ENCODE peak calls at places on chromosomes 1 and 21, in five cellular contexts. One of them, this sample, is unnamed.

GRCh38 chr1:66489146-66489545 is 44.8 kb upstream of the SGIP1 start:
- DNase-seq in PC-3: peak; percentile 69
- DNase-seq in SK-N-SH: no peak
- DNase-seq in GM23248: peak; percentile 88
- DNase-seq in neural progenitor cell: no peak
- DNase-seq in this sample: no peak

GRCh38 chr1:164602480-164603093 is 43.6 kb downstream of the PBX1 start:
- DNase-seq in neural progenitor cell: peak; percentile 81
- DNase-seq in SK-N-SH: no peak
- DNase-seq in PC-3: peak; percentile 37
- DNase-seq in GM23248: peak; percentile 74
- DNase-seq in this sample: peak; percentile 57

GRCh38 chr1:162855461-162856150 is 5.4 kb downstream of the CCDC190 start:
- DNase-seq in SK-N-SH: no peak
- DNase-seq in neural progenitor cell: no peak
- DNase-seq in PC-3: peak; percentile 33
- DNase-seq in GM23248: peak; percentile 80
- DNase-seq in this sample: no peak

GRCh38 chr1:981955-982558 is at the start of gene PERM1:
- DNase-seq in GM23248: no peak
- DNase-seq in PC-3: no peak
- DNase-seq in neural progenitor cell: no peak
- DNase-seq in SK-N-SH: no peak
- DNase-seq in this sample: no peak

GRCh38 chr1:93905734-93906133 is 3.5 kb downstream of the GCLM start:
- DNase-seq in GM23248: peak; percentile 63
- DNase-seq in PC-3: no peak
- DNase-seq in neural progenitor cell: no peak
- DNase-seq in SK-N-SH: no peak
- DNase-seq in this sample: no peak

GRCh38 chr1:93447481-93448291 is at the start of gene FNBP1L:
- DNase-seq in GM23248: peak; percentile 76
- DNase-seq in PC-3: peak; percentile 83
- DNase-seq in neural progenitor cell: peak; percentile 94
- DNase-seq in SK-N-SH: peak; percentile 98
- DNase-seq in this sample: peak; percentile 60

GRCh38 chr1:44408181-44409018 is 3.3 kb downstream of the RNF220 start:
- DNase-seq in SK-N-SH: no peak
- DNase-seq in PC-3: no peak
- DNase-seq in GM23248: no peak
- DNase-seq in neural progenitor cell: peak; percentile 87
- DNase-seq in this sample: peak; percentile 31

GRCh38 chr1:205488074-205488723 is 16.3 kb upstream of the CDK18 start:
- DNase-seq in GM23248: peak; percentile 77
- DNase-seq in SK-N-SH: peak; percentile 83
- DNase-seq in neural progenitor cell: peak; percentile 89
- DNase-seq in PC-3: peak; percentile 83
- DNase-seq in this sample: peak; percentile 72

GRCh38 chr1:14413809-14414208 is 184.7 kb upstream of the KAZN start:
- DNase-seq in neural progenitor cell: no peak
- DNase-seq in GM23248: peak; percentile 46
- DNase-seq in PC-3: peak; percentile 68
- DNase-seq in SK-N-SH: no peak
- DNase-seq in this sample: no peak

GRCh38 chr1:32904797-32905196 is 3.6 kb upstream of the TMEM54 start:
- DNase-seq in neural progenitor cell: no peak
- DNase-seq in PC-3: no peak
- DNase-seq in SK-N-SH: peak; percentile 3
- DNase-seq in GM23248: no peak
- DNase-seq in this sample: no peak

GRCh38 chr1:202288177-202288576 is 53.6 kb downstream of the UBE2T start:
- DNase-seq in neural progenitor cell: no peak
- DNase-seq in GM23248: no peak
- DNase-seq in SK-N-SH: no peak
- DNase-seq in PC-3: no peak
- DNase-seq in this sample: no peak

GRCh38 chr1:155326659-155327058 is 6.0 kb downstream of the RUSC1 start:
- DNase-seq in GM23248: no peak
- DNase-seq in neural progenitor cell: no peak
- DNase-seq in SK-N-SH: no peak
- DNase-seq in PC-3: no peak
- DNase-seq in this sample: no peak

GRCh38 chr1:113534875-113535274 is 144.6 kb downstream of the MAGI3 start:
- DNase-seq in SK-N-SH: peak; percentile 46
- DNase-seq in neural progenitor cell: no peak
- DNase-seq in GM23248: peak; percentile 64
- DNase-seq in PC-3: no peak
- DNase-seq in this sample: no peak

GRCh38 chr1:10534519-10534918 is 59.8 kb downstream of the PEX14 start:
- DNase-seq in PC-3: no peak
- DNase-seq in neural progenitor cell: no peak
- DNase-seq in GM23248: no peak
- DNase-seq in SK-N-SH: no peak
- DNase-seq in this sample: no peak
- H3K9ac ChIP-seq in PC-3: no peak overlapping the region
- H3K9ac ChIP-seq in neural progenitor cell: no peak overlapping the region
- H3K9ac ChIP-seq in GM23248: no peak overlapping the region
- H3K9ac ChIP-seq in SK-N-SH: no peak overlapping the region
- H3K9ac ChIP-seq in this sample: no peak overlapping the region

GRCh38 chr1:46333300-46334029 is 7.1 kb upstream of the NSUN4 start:
- DNase-seq in SK-N-SH: peak; percentile 59
- DNase-seq in PC-3: peak; percentile 60
- DNase-seq in GM23248: peak; percentile 44
- DNase-seq in neural progenitor cell: peak; percentile 41
- DNase-seq in this sample: peak; percentile 69
- TF ChIP-seq EZH2phosphoT487 in SK-N-SH: no peak
- TF ChIP-seq EZH2phosphoT487 in PC-3: no peak
- TF ChIP-seq EZH2phosphoT487 in GM23248: no peak
- TF ChIP-seq EZH2phosphoT487 in neural progenitor cell: no peak
- TF ChIP-seq EZH2phosphoT487 in this sample: no peak

DNA sequence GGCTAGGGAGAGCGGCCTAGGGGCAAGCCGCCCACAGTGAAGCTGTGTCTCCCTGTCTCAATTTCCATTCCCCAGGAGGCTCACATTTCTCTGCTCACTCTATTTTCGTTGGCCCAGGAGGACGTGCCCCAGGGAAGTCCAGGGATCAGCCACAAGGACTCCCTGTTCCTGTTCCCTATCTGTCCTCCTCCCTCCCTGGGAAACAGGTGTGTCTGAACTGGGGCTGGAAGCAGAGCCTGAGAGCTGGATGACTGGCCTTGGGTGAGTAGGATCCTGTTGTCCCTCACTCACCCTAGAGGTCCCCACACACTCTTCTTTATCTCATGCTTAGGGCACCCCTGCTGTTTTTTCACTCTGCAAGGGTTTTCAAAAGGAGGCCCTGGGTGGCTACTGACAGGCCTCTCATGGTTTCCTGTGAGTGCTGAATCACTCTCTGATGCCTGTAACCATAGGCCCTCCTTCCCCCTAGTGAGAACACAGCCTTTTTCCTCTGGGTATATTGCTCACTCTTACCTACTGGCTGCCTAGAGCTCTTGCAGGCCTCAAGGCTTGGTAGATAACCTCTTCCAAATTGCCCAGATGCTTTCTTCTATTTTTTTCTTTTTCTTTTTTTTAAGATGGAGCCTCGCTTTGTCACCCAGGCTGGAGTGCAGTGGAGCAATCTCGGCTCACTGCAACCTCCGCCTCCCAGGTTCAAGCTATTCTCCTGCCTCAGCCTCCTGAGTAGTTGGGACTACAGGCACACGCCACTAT is 3.3 kb upstream of the UTP11 start:
- DNase-seq in SK-N-SH: no peak
- DNase-seq in GM23248: peak; percentile 85
- DNase-seq in PC-3: no peak
- DNase-seq in neural progenitor cell: peak; percentile 39
- DNase-seq in this sample: no peak
- H3K4me2 ChIP-seq in SK-N-SH: no peak overlapping the region
- H3K4me2 ChIP-seq in GM23248: no peak overlapping the region
- H3K4me2 ChIP-seq in PC-3: no peak overlapping the region
- H3K4me2 ChIP-seq in neural progenitor cell: peak overlapping the region; percentile 7
- H3K4me2 ChIP-seq in this sample: no peak overlapping the region

GRCh38 chr1:16442941-16443340 is 2.4 kb downstream of the NECAP2 start:
- DNase-seq in SK-N-SH: no peak
- DNase-seq in GM23248: no peak
- DNase-seq in neural progenitor cell: no peak
- DNase-seq in PC-3: no peak
- DNase-seq in this sample: peak; percentile 64
- H3K9ac ChIP-seq in SK-N-SH: no peak overlapping the region
- H3K9ac ChIP-seq in GM23248: peak overlapping the region; percentile 18
- H3K9ac ChIP-seq in neural progenitor cell: no peak overlapping the region
- H3K9ac ChIP-seq in PC-3: no peak overlapping the region
- H3K9ac ChIP-seq in this sample: peak overlapping the region; percentile 35

DNA sequence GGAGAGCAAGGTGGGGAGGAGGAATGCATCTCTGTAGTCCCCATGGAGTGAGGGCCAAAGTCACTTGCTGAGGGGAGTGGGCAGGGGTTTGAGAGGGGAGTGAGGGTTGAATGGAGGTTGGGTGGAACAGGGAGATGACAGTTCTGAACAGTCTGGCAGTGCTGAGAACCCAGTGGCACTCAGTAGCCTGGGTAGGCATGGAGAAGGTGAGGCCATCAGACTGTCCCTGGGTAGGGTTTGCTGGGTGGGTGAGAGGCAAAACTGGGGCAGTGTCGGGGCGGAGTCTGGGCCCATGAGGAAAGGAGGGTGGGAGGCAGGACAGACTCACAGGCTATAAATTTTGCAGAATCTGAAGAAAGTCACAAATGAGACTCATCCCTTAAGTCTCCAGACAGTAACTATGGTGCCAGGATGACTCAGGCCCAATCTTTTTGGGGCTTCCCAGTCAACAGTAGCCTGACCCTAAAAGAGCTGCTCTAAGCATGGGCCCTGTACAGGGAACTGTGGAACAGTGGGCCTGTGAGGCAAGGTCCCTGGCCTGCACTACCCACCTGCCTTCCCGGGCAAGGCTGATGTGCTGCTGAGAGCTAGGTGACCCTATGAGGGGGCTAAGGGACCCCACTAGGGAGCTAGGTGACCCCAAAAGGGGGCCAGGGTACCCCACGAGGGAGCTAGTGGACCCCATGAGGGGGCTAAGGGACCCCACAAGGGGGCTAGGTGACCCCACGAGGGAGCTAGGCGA is 51.0 kb upstream of the DMRTB1 start:
- DNase-seq in SK-N-SH: no peak
- DNase-seq in neural progenitor cell: no peak
- DNase-seq in GM23248: peak; percentile 61
- DNase-seq in PC-3: no peak
- DNase-seq in this sample: no peak
- TF ChIP-seq EZH2phosphoT487 in SK-N-SH: no peak
- TF ChIP-seq EZH2phosphoT487 in neural progenitor cell: no peak
- TF ChIP-seq EZH2phosphoT487 in GM23248: no peak
- TF ChIP-seq EZH2phosphoT487 in PC-3: no peak
- TF ChIP-seq EZH2phosphoT487 in this sample: no peak

DNA sequence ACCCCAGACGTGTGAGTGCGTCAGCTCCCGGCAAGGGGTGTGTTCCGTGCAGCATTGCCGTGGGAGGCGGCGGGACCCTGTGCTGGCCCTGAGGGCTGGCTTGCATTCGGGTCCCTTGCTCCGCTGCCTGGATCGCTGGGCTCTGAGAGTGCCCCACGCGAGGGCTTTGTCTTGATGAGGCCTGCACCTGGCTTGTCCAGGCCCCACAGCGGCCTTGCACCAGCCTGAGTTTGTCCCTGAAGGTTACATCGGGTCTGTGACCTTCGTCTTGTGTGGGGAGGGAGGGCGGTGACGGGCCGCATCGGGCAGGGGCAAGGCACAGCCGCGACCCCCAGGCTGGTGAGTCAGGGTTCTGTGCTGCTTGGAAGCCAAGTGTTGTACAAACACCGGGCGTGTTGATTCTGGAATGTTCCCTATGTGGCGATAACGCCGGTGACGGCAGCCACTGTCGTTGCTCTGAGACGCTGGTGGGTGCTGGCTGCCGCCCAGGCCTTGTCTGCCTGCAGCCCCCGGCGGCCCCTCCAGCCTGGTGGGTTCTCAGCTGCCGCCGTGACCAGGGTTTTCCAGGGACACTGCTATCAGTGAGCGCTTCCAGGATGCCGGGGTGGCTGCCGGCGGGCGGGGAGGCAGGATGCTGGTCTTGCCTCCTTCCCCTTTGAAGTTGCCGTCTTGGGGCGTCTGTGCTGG is 42.9 kb downstream of the SLX9 start:
- DNase-seq in SK-N-SH: no peak
- DNase-seq in GM23248: no peak
- DNase-seq in PC-3: peak; percentile 11
- DNase-seq in neural progenitor cell: no peak
- DNase-seq in this sample: no peak
- H3K4me2 ChIP-seq in SK-N-SH: no peak overlapping the region
- H3K4me2 ChIP-seq in GM23248: no peak overlapping the region
- H3K4me2 ChIP-seq in PC-3: no peak overlapping the region
- H3K4me2 ChIP-seq in neural progenitor cell: no peak overlapping the region
- H3K4me2 ChIP-seq in this sample: no peak overlapping the region

GRCh38 chr1:17558954-17559617 is 19.6 kb downstream of the ARHGEF10L start:
- DNase-seq in SK-N-SH: no peak
- DNase-seq in neural progenitor cell: no peak
- DNase-seq in PC-3: peak; percentile 48
- DNase-seq in GM23248: peak; percentile 56
- DNase-seq in this sample: no peak

GRCh38 chr1:17558541-17558940 is 19.0 kb downstream of the ARHGEF10L start:
- DNase-seq in SK-N-SH: no peak
- DNase-seq in PC-3: no peak
- DNase-seq in neural progenitor cell: no peak
- DNase-seq in GM23248: peak; percentile 53
- DNase-seq in this sample: no peak

GRCh38 chr1:17554966-17555365 is 15.5 kb downstream of the ARHGEF10L start:
- DNase-seq in GM23248: no peak
- DNase-seq in PC-3: no peak
- DNase-seq in neural progenitor cell: no peak
- DNase-seq in SK-N-SH: no peak
- DNase-seq in this sample: no peak

GRCh38 chr1:17559618-17560419 is 20.3 kb downstream of the ARHGEF10L start:
- DNase-seq in neural progenitor cell: no peak
- DNase-seq in PC-3: peak; percentile 75
- DNase-seq in SK-N-SH: no peak
- DNase-seq in GM23248: no peak
- DNase-seq in this sample: no peak

GRCh38 chr1:17557986-17558385 is 18.5 kb downstream of the ARHGEF10L start:
- DNase-seq in PC-3: no peak
- DNase-seq in neural progenitor cell: no peak
- DNase-seq in GM23248: no peak
- DNase-seq in SK-N-SH: no peak
- DNase-seq in this sample: no peak
- H3K9ac ChIP-seq in PC-3: no peak overlapping the region
- H3K9ac ChIP-seq in neural progenitor cell: no peak overlapping the region
- H3K9ac ChIP-seq in GM23248: no peak overlapping the region
- H3K9ac ChIP-seq in SK-N-SH: no peak overlapping the region
- H3K9ac ChIP-seq in this sample: no peak overlapping the region

GRCh38 chr1:197915797-197916686 is 1.1 kb upstream of the LHX9 start:
- DNase-seq in GM23248: peak; percentile 72
- DNase-seq in neural progenitor cell: peak; percentile 95
- DNase-seq in PC-3: peak; percentile 79
- DNase-seq in SK-N-SH: peak; percentile 90
- DNase-seq in this sample: peak; percentile 27
- TF ChIP-seq EZH2phosphoT487 in GM23248: peak; percentile 22
- TF ChIP-seq EZH2phosphoT487 in neural progenitor cell: peak; percentile 33
- TF ChIP-seq EZH2phosphoT487 in PC-3: no peak
- TF ChIP-seq EZH2phosphoT487 in SK-N-SH: no peak
- TF ChIP-seq EZH2phosphoT487 in this sample: no peak

This sample was measured in MM.1S.